ENCODE peak calls at places on chromosomes 2 and 18, in nine cellular contexts. One of them, this sample, is unnamed.

GRCh38 chr18:3816601-3817363 is 366.8 kb downstream of the TGIF1 start:
- DNase-seq in MM.1S: no peak
- DNase-seq in psoas muscle: no peak
- DNase-seq in AG04449: peak
- DNase-seq in A549: peak
- DNase-seq in left ventricle myocardium inferior: no peak
- DNase-seq in IMR-90: peak
- DNase-seq in cardiac muscle cell: peak
- DNase-seq in HepG2: peak
- DNase-seq in this sample: no peak

GRCh38 chr2:85828725-85829124 is 60.1 kb downstream of the ST3GAL5 start:
- DNase-seq in MM.1S: no peak
- DNase-seq in psoas muscle: no peak
- DNase-seq in AG04449: no peak
- DNase-seq in A549: no peak
- DNase-seq in left ventricle myocardium inferior: no peak
- DNase-seq in IMR-90: no peak
- DNase-seq in cardiac muscle cell: no peak
- DNase-seq in HepG2: no peak
- DNase-seq in this sample: no peak

GRCh38 chr18:9874730-9875129 is 11.0 kb upstream of the TXNDC2 start:
- DNase-seq in MM.1S: no peak
- DNase-seq in psoas muscle: no peak
- DNase-seq in AG04449: no peak
- DNase-seq in A549: no peak
- DNase-seq in left ventricle myocardium inferior: no peak
- DNase-seq in IMR-90: peak
- DNase-seq in cardiac muscle cell: no peak
- DNase-seq in HepG2: no peak
- DNase-seq in this sample: no peak

GRCh38 chr2:165203689-165204559 is at the start of gene SCN3A:
- DNase-seq in MM.1S: peak
- DNase-seq in psoas muscle: no peak
- DNase-seq in AG04449: no peak
- DNase-seq in A549: peak
- DNase-seq in left ventricle myocardium inferior: no peak
- DNase-seq in IMR-90: peak
- DNase-seq in cardiac muscle cell: peak
- DNase-seq in HepG2: peak
- DNase-seq in this sample: peak

GRCh38 chr2:127560201-127560928 is 24.9 kb downstream of the MYO7B start:
- DNase-seq in MM.1S: no peak
- DNase-seq in psoas muscle: no peak
- DNase-seq in AG04449: no peak
- DNase-seq in A549: no peak
- DNase-seq in left ventricle myocardium inferior: no peak
- DNase-seq in IMR-90: no peak
- DNase-seq in cardiac muscle cell: no peak
- DNase-seq in HepG2: peak
- DNase-seq in this sample: no peak

GRCh38 chr2:132439703-132440398 is 23.2 kb downstream of the GPR39 start:
- DNase-seq in MM.1S: no peak
- DNase-seq in psoas muscle: no peak
- DNase-seq in AG04449: no peak
- DNase-seq in A549: peak
- DNase-seq in left ventricle myocardium inferior: no peak
- DNase-seq in IMR-90: peak
- DNase-seq in cardiac muscle cell: no peak
- DNase-seq in HepG2: peak
- DNase-seq in this sample: no peak

GRCh38 chr2:225512873-225513580 is 113.5 kb downstream of the NYAP2 start:
- DNase-seq in MM.1S: no peak
- DNase-seq in psoas muscle: no peak
- DNase-seq in AG04449: no peak
- DNase-seq in A549: peak
- DNase-seq in left ventricle myocardium inferior: no peak
- DNase-seq in IMR-90: peak
- DNase-seq in cardiac muscle cell: peak
- DNase-seq in HepG2: peak
- DNase-seq in this sample: no peak

GRCh38 chr2:62149708-62150107 is 46.2 kb upstream of the B3GNT2 start:
- DNase-seq in MM.1S: no peak
- DNase-seq in psoas muscle: no peak
- DNase-seq in AG04449: peak
- DNase-seq in A549: peak
- DNase-seq in left ventricle myocardium inferior: no peak
- DNase-seq in IMR-90: peak
- DNase-seq in cardiac muscle cell: peak
- DNase-seq in HepG2: no peak
- DNase-seq in this sample: peak

GRCh38 chr2:81991282-81991681 is 1686.7 kb upstream of the LRRTM1 start:
- DNase-seq in MM.1S: no peak
- DNase-seq in psoas muscle: no peak
- DNase-seq in AG04449: no peak
- DNase-seq in A549: no peak
- DNase-seq in left ventricle myocardium inferior: no peak
- DNase-seq in IMR-90: no peak
- DNase-seq in cardiac muscle cell: no peak
- DNase-seq in HepG2: no peak
- DNase-seq in this sample: no peak

DNA sequence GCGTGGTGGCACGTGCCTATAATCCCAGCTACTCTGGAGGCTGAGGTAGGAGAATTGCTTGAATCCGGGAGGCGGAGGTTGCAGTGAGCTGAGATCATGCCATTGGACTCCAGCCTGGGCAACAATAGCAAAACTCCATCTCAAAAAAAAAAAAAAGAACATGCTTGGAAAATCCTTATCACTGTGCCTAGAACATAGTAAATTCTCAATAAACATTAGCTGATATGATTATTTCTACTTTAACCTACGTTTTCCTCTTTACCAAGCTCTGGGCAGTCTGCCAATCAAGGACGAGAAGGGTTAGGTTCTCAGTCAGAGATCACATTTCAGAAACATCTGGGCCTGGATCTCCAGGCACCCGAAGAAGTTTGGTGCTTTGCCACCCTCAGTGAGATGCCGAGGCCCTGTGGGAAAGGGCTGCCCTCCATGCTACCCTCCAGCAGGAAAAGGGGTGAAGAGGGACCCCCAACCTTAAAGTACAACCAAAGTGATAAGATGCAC is 107.7 kb downstream of the BCL11A start:
- DNase-seq in MM.1S: no peak
- DNase-seq in psoas muscle: no peak
- DNase-seq in AG04449: no peak
- DNase-seq in A549: no peak
- DNase-seq in left ventricle myocardium inferior: no peak
- DNase-seq in IMR-90: peak
- DNase-seq in cardiac muscle cell: peak
- DNase-seq in HepG2: no peak
- DNase-seq in this sample: no peak
- H3K4me3 ChIP-seq in MM.1S: no peak
- H3K4me3 ChIP-seq in psoas muscle: no peak
- H3K4me3 ChIP-seq in AG04449: no peak
- H3K4me3 ChIP-seq in A549: no peak
- H3K4me3 ChIP-seq in left ventricle myocardium inferior: no peak
- H3K4me3 ChIP-seq in IMR-90: no peak
- H3K4me3 ChIP-seq in cardiac muscle cell: no peak
- H3K4me3 ChIP-seq in HepG2: no peak
- H3K4me3 ChIP-seq in this sample: no peak

DNA sequence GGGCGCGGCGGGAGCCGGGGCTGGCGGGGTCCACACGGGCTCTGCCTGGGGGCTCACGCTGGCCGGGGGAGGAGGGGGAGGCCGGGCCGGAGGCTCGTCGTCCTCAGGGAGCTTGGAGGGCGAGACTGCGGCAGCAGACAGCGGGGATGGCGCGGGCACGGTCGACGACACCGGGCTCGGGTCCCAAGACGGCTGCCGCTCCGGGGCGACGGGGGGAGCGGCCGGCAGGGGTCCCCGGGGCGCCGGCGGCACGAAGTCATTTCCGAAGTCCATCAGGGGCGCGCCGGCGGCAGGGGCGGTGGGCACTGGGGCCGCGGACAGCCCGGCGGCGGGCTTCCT is 488 bp downstream of the RTN4 start:
- DNase-seq in MM.1S: no peak
- DNase-seq in psoas muscle: no peak
- DNase-seq in AG04449: no peak
- DNase-seq in A549: peak
- DNase-seq in left ventricle myocardium inferior: no peak
- DNase-seq in IMR-90: no peak
- DNase-seq in cardiac muscle cell: no peak
- DNase-seq in HepG2: no peak
- DNase-seq in this sample: no peak
- TF ChIP-seq CTCF in MM.1S: no peak
- TF ChIP-seq CTCF in psoas muscle: no peak
- TF ChIP-seq CTCF in AG04449: no peak
- TF ChIP-seq CTCF in A549: no peak
- TF ChIP-seq CTCF in left ventricle myocardium inferior: no peak
- TF ChIP-seq CTCF in IMR-90: no peak
- TF ChIP-seq CTCF in cardiac muscle cell: no peak
- TF ChIP-seq CTCF in HepG2: no peak
- TF ChIP-seq CTCF in this sample: no peak

GRCh38 chr2:118856330-118856977 is 9.0 kb upstream of the EN1 start:
- DNase-seq in MM.1S: no peak
- DNase-seq in psoas muscle: no peak
- DNase-seq in AG04449: no peak
- DNase-seq in A549: no peak
- DNase-seq in left ventricle myocardium inferior: no peak
- DNase-seq in IMR-90: no peak
- DNase-seq in cardiac muscle cell: no peak
- DNase-seq in HepG2: no peak
- DNase-seq in this sample: no peak
- H3K4me3 ChIP-seq in MM.1S: peak
- H3K4me3 ChIP-seq in psoas muscle: no peak
- H3K4me3 ChIP-seq in AG04449: peak
- H3K4me3 ChIP-seq in A549: no peak
- H3K4me3 ChIP-seq in left ventricle myocardium inferior: no peak
- H3K4me3 ChIP-seq in IMR-90: no peak
- H3K4me3 ChIP-seq in cardiac muscle cell: no peak
- H3K4me3 ChIP-seq in HepG2: no peak
- H3K4me3 ChIP-seq in this sample: no peak

DNA sequence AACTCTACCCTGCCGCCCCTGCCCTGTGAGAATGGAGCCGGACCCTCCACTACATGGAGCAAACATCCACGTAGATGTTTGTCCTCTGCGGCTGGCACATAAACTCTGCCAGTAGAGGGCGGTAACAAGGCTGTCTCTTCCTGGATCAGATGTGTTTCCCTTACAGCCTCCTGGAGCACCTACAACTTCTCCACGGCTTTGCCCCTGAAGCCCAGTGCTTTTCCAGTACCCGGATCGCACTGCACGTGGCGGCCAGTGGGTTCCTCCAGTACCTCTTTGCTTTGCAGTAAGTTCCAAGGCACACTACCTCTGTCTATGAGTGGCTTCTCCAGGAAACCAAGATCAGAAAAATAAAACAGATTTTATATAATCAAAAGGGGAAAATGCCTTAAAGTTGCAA is 651.3 kb downstream of the DCDC2C start:
- DNase-seq in MM.1S: no peak
- DNase-seq in psoas muscle: no peak
- DNase-seq in AG04449: no peak
- DNase-seq in A549: peak
- DNase-seq in left ventricle myocardium inferior: no peak
- DNase-seq in IMR-90: no peak
- DNase-seq in cardiac muscle cell: no peak
- DNase-seq in HepG2: peak
- DNase-seq in this sample: peak
- TF ChIP-seq CTCF in MM.1S: peak
- TF ChIP-seq CTCF in psoas muscle: no peak
- TF ChIP-seq CTCF in AG04449: no peak
- TF ChIP-seq CTCF in A549: no peak
- TF ChIP-seq CTCF in left ventricle myocardium inferior: peak
- TF ChIP-seq CTCF in IMR-90: no peak
- TF ChIP-seq CTCF in cardiac muscle cell: peak
- TF ChIP-seq CTCF in HepG2: peak
- TF ChIP-seq CTCF in this sample: peak

GRCh38 chr2:55282110-55282917 is 13.3 kb upstream of the MTIF2 start:
- DNase-seq in MM.1S: peak
- DNase-seq in psoas muscle: peak
- DNase-seq in AG04449: peak
- DNase-seq in A549: peak
- DNase-seq in left ventricle myocardium inferior: peak
- DNase-seq in IMR-90: peak
- DNase-seq in cardiac muscle cell: peak
- DNase-seq in HepG2: peak
- DNase-seq in this sample: peak
- H3K4me3 ChIP-seq in MM.1S: peak
- H3K4me3 ChIP-seq in psoas muscle: peak
- H3K4me3 ChIP-seq in AG04449: peak
- H3K4me3 ChIP-seq in A549: peak
- H3K4me3 ChIP-seq in left ventricle myocardium inferior: peak
- H3K4me3 ChIP-seq in IMR-90: peak
- H3K4me3 ChIP-seq in cardiac muscle cell: no peak
- H3K4me3 ChIP-seq in HepG2: peak
- H3K4me3 ChIP-seq in this sample: peak

This sample was measured in GM12865.